ENCODE peak calls at places on chromosomes 11 and 22, in five cellular contexts. C, R, U, H and K are unnamed samples.

GRCh38 chr11:10023202-10023601 is 270.8 kb downstream of the SBF2 start:
- DNase-seq in C (no peak), R (no peak), U (no peak), H (no peak), K (peak)

GRCh38 chr22:25714739-25715138 is 27.2 kb upstream of the MYO18B start:
- DNase-seq in C (no peak), R (no peak), U (no peak), H (no peak), K (no peak)

GRCh38 chr22:42214625-42215415 is 55.6 kb downstream of the TCF20 start:
- DNase-seq in C (no peak), R (no peak), U (no peak), H (no peak), K (peak)

GRCh38 chr11:3666023-3666530 is 5.1 kb downstream of the CHRNA10 start:
- DNase-seq in C (no peak), R (no peak), U (no peak), H (no peak), K (no peak)

GRCh38 chr22:37824674-37825641 is 1.8 kb downstream of the GALR3 start:
- DNase-seq in C (no peak), R (no peak), U (no peak), H (no peak), K (no peak)

GRCh38 chr11:61892085-61892370 is 683 bp upstream of the FADS3 start:
- DNase-seq in C (no peak), R (no peak), U (no peak), H (no peak), K (no peak)

GRCh38 chr11:70229737-70230136 is 26.6 kb downstream of the FADD start:
- DNase-seq in C (no peak), R (no peak), U (no peak), H (no peak), K (no peak)

GRCh38 chr11:70769106-70769505 is 370.8 kb downstream of the CTTN start:
- DNase-seq in C (no peak), R (no peak), U (no peak), H (no peak), K (no peak)

GRCh38 chr11:72754149-72754543 is 1.9 kb upstream of the ARAP1 start:
- DNase-seq in C (no peak), R (no peak), U (no peak), H (no peak), K (no peak)

GRCh38 chr11:130485983-130486970 is 37.8 kb downstream of the ADAMTS15 start:
- DNase-seq in C (no peak), R (no peak), U (no peak), H (no peak), K (no peak)

GRCh38 chr22:36701941-36702640 is 1.5 kb downstream of the CACNG2 start:
- DNase-seq in C (no peak), R (no peak), U (no peak), H (no peak), K (no peak)

GRCh38 chr22:19772422-19772672 is 11.8 kb downstream of the TBX1 start:
- DNase-seq in C (no peak), R (no peak), U (no peak), H (no peak), K (no peak)